ENCODE peak calls at places on chromosome 22, in nine cellular contexts. One of them, this sample, is unnamed.

GRCh38 chr22:50726643-50727340 is 11.2 kb upstream of the ACR start:
- DNase-seq in GDM1: no peak
- DNase-seq in activated T-cell treated with anti-CD3 and anti-CD28 coated beads, Interleukin-2, amount 50 U/mL, for 1 hour: no peak
- DNase-seq in effector memory CD8-positive, alpha-beta T cell: no peak
- DNase-seq in stimulated activated effector memory CD8-positive, alpha-beta T cell treated with anti-CD3 and anti-CD28 coated beads, Interleukin-12 subunit alpha, Interleukin-12 subunit beta, amount 100 ng/mL, for 72 hours: no peak
- DNase-seq in left cardiac atrium: peak; percentile 8
- DNase-seq in stimulated activated naive CD8-positive, alpha-beta T cell treated with anti-CD3 and anti-CD28 coated beads, Interleukin-15, Interleukin-2, amounts not matched to agents 100 U/mL and 50 U/mL, for 24 hours: no peak
- DNase-seq in cardiac muscle cell: no peak
- DNase-seq in skeletal muscle cell: no peak
- DNase-seq in this sample: no peak

GRCh38 chr22:48900327-48900597 is 927.4 kb downstream of the BRD1 start:
- DNase-seq in GDM1: no peak
- DNase-seq in activated T-cell treated with anti-CD3 and anti-CD28 coated beads, Interleukin-2, amount 50 U/mL, for 1 hour: peak; percentile 7
- DNase-seq in effector memory CD8-positive, alpha-beta T cell: no peak
- DNase-seq in stimulated activated effector memory CD8-positive, alpha-beta T cell treated with anti-CD3 and anti-CD28 coated beads, Interleukin-12 subunit alpha, Interleukin-12 subunit beta, amount 100 ng/mL, for 72 hours: no peak
- DNase-seq in left cardiac atrium: no peak
- DNase-seq in stimulated activated naive CD8-positive, alpha-beta T cell treated with anti-CD3 and anti-CD28 coated beads, Interleukin-15, Interleukin-2, amounts not matched to agents 100 U/mL and 50 U/mL, for 24 hours: no peak
- DNase-seq in cardiac muscle cell: no peak
- DNase-seq in skeletal muscle cell: no peak
- DNase-seq in this sample: no peak

GRCh38 chr22:46057762-46058420 is 80.9 kb upstream of the WNT7B start:
- DNase-seq in GDM1: peak; percentile 22
- DNase-seq in activated T-cell treated with anti-CD3 and anti-CD28 coated beads, Interleukin-2, amount 50 U/mL, for 1 hour: peak; percentile 27
- DNase-seq in effector memory CD8-positive, alpha-beta T cell: no peak
- DNase-seq in stimulated activated effector memory CD8-positive, alpha-beta T cell treated with anti-CD3 and anti-CD28 coated beads, Interleukin-12 subunit alpha, Interleukin-12 subunit beta, amount 100 ng/mL, for 72 hours: no peak
- DNase-seq in left cardiac atrium: peak; percentile 31
- DNase-seq in stimulated activated naive CD8-positive, alpha-beta T cell treated with anti-CD3 and anti-CD28 coated beads, Interleukin-15, Interleukin-2, amounts not matched to agents 100 U/mL and 50 U/mL, for 24 hours: peak; percentile 37
- DNase-seq in cardiac muscle cell: peak; percentile 51
- DNase-seq in skeletal muscle cell: no peak
- DNase-seq in this sample: peak; percentile 63

GRCh38 chr22:35328472-35328885 is 28.8 kb downstream of the TOM1 start:
- DNase-seq in GDM1: no peak
- DNase-seq in activated T-cell treated with anti-CD3 and anti-CD28 coated beads, Interleukin-2, amount 50 U/mL, for 1 hour: no peak
- DNase-seq in effector memory CD8-positive, alpha-beta T cell: no peak
- DNase-seq in stimulated activated effector memory CD8-positive, alpha-beta T cell treated with anti-CD3 and anti-CD28 coated beads, Interleukin-12 subunit alpha, Interleukin-12 subunit beta, amount 100 ng/mL, for 72 hours: no peak
- DNase-seq in left cardiac atrium: no peak
- DNase-seq in stimulated activated naive CD8-positive, alpha-beta T cell treated with anti-CD3 and anti-CD28 coated beads, Interleukin-15, Interleukin-2, amounts not matched to agents 100 U/mL and 50 U/mL, for 24 hours: no peak
- DNase-seq in cardiac muscle cell: no peak
- DNase-seq in skeletal muscle cell: no peak
- DNase-seq in this sample: peak; percentile 68

GRCh38 chr22:20545681-20546521 is 38.5 kb downstream of the MED15 start:
- DNase-seq in GDM1: no peak
- DNase-seq in activated T-cell treated with anti-CD3 and anti-CD28 coated beads, Interleukin-2, amount 50 U/mL, for 1 hour: no peak
- DNase-seq in effector memory CD8-positive, alpha-beta T cell: no peak
- DNase-seq in stimulated activated effector memory CD8-positive, alpha-beta T cell treated with anti-CD3 and anti-CD28 coated beads, Interleukin-12 subunit alpha, Interleukin-12 subunit beta, amount 100 ng/mL, for 72 hours: no peak
- DNase-seq in left cardiac atrium: no peak
- DNase-seq in stimulated activated naive CD8-positive, alpha-beta T cell treated with anti-CD3 and anti-CD28 coated beads, Interleukin-15, Interleukin-2, amounts not matched to agents 100 U/mL and 50 U/mL, for 24 hours: no peak
- DNase-seq in cardiac muscle cell: no peak
- DNase-seq in skeletal muscle cell: no peak
- DNase-seq in this sample: no peak

GRCh38 chr22:37045958-37046357 is 5.6 kb upstream of the KCTD17 start:
- DNase-seq in GDM1: no peak
- DNase-seq in activated T-cell treated with anti-CD3 and anti-CD28 coated beads, Interleukin-2, amount 50 U/mL, for 1 hour: no peak
- DNase-seq in effector memory CD8-positive, alpha-beta T cell: no peak
- DNase-seq in stimulated activated effector memory CD8-positive, alpha-beta T cell treated with anti-CD3 and anti-CD28 coated beads, Interleukin-12 subunit alpha, Interleukin-12 subunit beta, amount 100 ng/mL, for 72 hours: no peak
- DNase-seq in left cardiac atrium: no peak
- DNase-seq in stimulated activated naive CD8-positive, alpha-beta T cell treated with anti-CD3 and anti-CD28 coated beads, Interleukin-15, Interleukin-2, amounts not matched to agents 100 U/mL and 50 U/mL, for 24 hours: no peak
- DNase-seq in cardiac muscle cell: peak; percentile 72
- DNase-seq in skeletal muscle cell: no peak
- DNase-seq in this sample: no peak

GRCh38 chr22:17792289-17792688 is 18.0 kb upstream of the BID start:
- DNase-seq in GDM1: no peak
- DNase-seq in activated T-cell treated with anti-CD3 and anti-CD28 coated beads, Interleukin-2, amount 50 U/mL, for 1 hour: no peak
- DNase-seq in effector memory CD8-positive, alpha-beta T cell: no peak
- DNase-seq in stimulated activated effector memory CD8-positive, alpha-beta T cell treated with anti-CD3 and anti-CD28 coated beads, Interleukin-12 subunit alpha, Interleukin-12 subunit beta, amount 100 ng/mL, for 72 hours: no peak
- DNase-seq in left cardiac atrium: no peak
- DNase-seq in stimulated activated naive CD8-positive, alpha-beta T cell treated with anti-CD3 and anti-CD28 coated beads, Interleukin-15, Interleukin-2, amounts not matched to agents 100 U/mL and 50 U/mL, for 24 hours: no peak
- DNase-seq in cardiac muscle cell: no peak
- DNase-seq in skeletal muscle cell: no peak
- DNase-seq in this sample: no peak

GRCh38 chr22:26548303-26548702 is 36.0 kb upstream of the TFIP11 start:
- DNase-seq in GDM1: no peak
- DNase-seq in activated T-cell treated with anti-CD3 and anti-CD28 coated beads, Interleukin-2, amount 50 U/mL, for 1 hour: no peak
- DNase-seq in effector memory CD8-positive, alpha-beta T cell: no peak
- DNase-seq in stimulated activated effector memory CD8-positive, alpha-beta T cell treated with anti-CD3 and anti-CD28 coated beads, Interleukin-12 subunit alpha, Interleukin-12 subunit beta, amount 100 ng/mL, for 72 hours: no peak
- DNase-seq in left cardiac atrium: no peak
- DNase-seq in stimulated activated naive CD8-positive, alpha-beta T cell treated with anti-CD3 and anti-CD28 coated beads, Interleukin-15, Interleukin-2, amounts not matched to agents 100 U/mL and 50 U/mL, for 24 hours: no peak
- DNase-seq in cardiac muscle cell: no peak
- DNase-seq in skeletal muscle cell: no peak
- DNase-seq in this sample: no peak

GRCh38 chr22:46421272-46421671 is 85.8 kb downstream of the TRMU start:
- DNase-seq in GDM1: no peak
- DNase-seq in activated T-cell treated with anti-CD3 and anti-CD28 coated beads, Interleukin-2, amount 50 U/mL, for 1 hour: peak; percentile 30
- DNase-seq in effector memory CD8-positive, alpha-beta T cell: peak; percentile 27
- DNase-seq in stimulated activated effector memory CD8-positive, alpha-beta T cell treated with anti-CD3 and anti-CD28 coated beads, Interleukin-12 subunit alpha, Interleukin-12 subunit beta, amount 100 ng/mL, for 72 hours: no peak
- DNase-seq in left cardiac atrium: no peak
- DNase-seq in stimulated activated naive CD8-positive, alpha-beta T cell treated with anti-CD3 and anti-CD28 coated beads, Interleukin-15, Interleukin-2, amounts not matched to agents 100 U/mL and 50 U/mL, for 24 hours: peak; percentile 21
- DNase-seq in cardiac muscle cell: no peak
- DNase-seq in skeletal muscle cell: no peak
- DNase-seq in this sample: no peak

GRCh38 chr22:17258015-17258827 is 39.0 kb upstream of the ADA2 start:
- DNase-seq in GDM1: no peak
- DNase-seq in activated T-cell treated with anti-CD3 and anti-CD28 coated beads, Interleukin-2, amount 50 U/mL, for 1 hour: peak; percentile 34
- DNase-seq in effector memory CD8-positive, alpha-beta T cell: no peak
- DNase-seq in stimulated activated effector memory CD8-positive, alpha-beta T cell treated with anti-CD3 and anti-CD28 coated beads, Interleukin-12 subunit alpha, Interleukin-12 subunit beta, amount 100 ng/mL, for 72 hours: peak; percentile 29
- DNase-seq in left cardiac atrium: no peak
- DNase-seq in stimulated activated naive CD8-positive, alpha-beta T cell treated with anti-CD3 and anti-CD28 coated beads, Interleukin-15, Interleukin-2, amounts not matched to agents 100 U/mL and 50 U/mL, for 24 hours: peak; percentile 64
- DNase-seq in cardiac muscle cell: peak; percentile 35
- DNase-seq in skeletal muscle cell: peak; percentile 78
- DNase-seq in this sample: peak; percentile 42

GRCh38 chr22:19890502-19891349 is 36.1 kb upstream of the GNB1L start:
- DNase-seq in GDM1: no peak
- DNase-seq in activated T-cell treated with anti-CD3 and anti-CD28 coated beads, Interleukin-2, amount 50 U/mL, for 1 hour: no peak
- DNase-seq in effector memory CD8-positive, alpha-beta T cell: no peak
- DNase-seq in stimulated activated effector memory CD8-positive, alpha-beta T cell treated with anti-CD3 and anti-CD28 coated beads, Interleukin-12 subunit alpha, Interleukin-12 subunit beta, amount 100 ng/mL, for 72 hours: no peak
- DNase-seq in left cardiac atrium: no peak
- DNase-seq in stimulated activated naive CD8-positive, alpha-beta T cell treated with anti-CD3 and anti-CD28 coated beads, Interleukin-15, Interleukin-2, amounts not matched to agents 100 U/mL and 50 U/mL, for 24 hours: no peak
- DNase-seq in cardiac muscle cell: no peak
- DNase-seq in skeletal muscle cell: no peak
- DNase-seq in this sample: no peak

GRCh38 chr22:47392054-47392347 is 629.6 kb downstream of the TBC1D22A start:
- DNase-seq in GDM1: no peak
- DNase-seq in activated T-cell treated with anti-CD3 and anti-CD28 coated beads, Interleukin-2, amount 50 U/mL, for 1 hour: no peak
- DNase-seq in effector memory CD8-positive, alpha-beta T cell: no peak
- DNase-seq in stimulated activated effector memory CD8-positive, alpha-beta T cell treated with anti-CD3 and anti-CD28 coated beads, Interleukin-12 subunit alpha, Interleukin-12 subunit beta, amount 100 ng/mL, for 72 hours: no peak
- DNase-seq in left cardiac atrium: peak; percentile 3
- DNase-seq in stimulated activated naive CD8-positive, alpha-beta T cell treated with anti-CD3 and anti-CD28 coated beads, Interleukin-15, Interleukin-2, amounts not matched to agents 100 U/mL and 50 U/mL, for 24 hours: no peak
- DNase-seq in cardiac muscle cell: no peak
- DNase-seq in skeletal muscle cell: no peak
- DNase-seq in this sample: no peak

This sample was measured in lung.